ENCODE peak calls at places on chromosomes 1 and 21, in five cellular contexts. Q is globus pallidus; Y is stimulated activated CD4-positive, alpha-beta T cell treated with anti-CD3 and anti-CD28 coated beads, TNF-alpha, amount 100 ng/mL, for 4 hours; I is NCI-H1092 treated with DMSO at 0.1 percent for 48 hours; L is stimulated activated CD8-positive, alpha-beta memory T cell treated with anti-CD3 and anti-CD28 coated beads, Interleukin-12 subunit alpha, Interleukin-12 subunit beta, amount 100 ng/mL, for 4 hours. N is an unnamed sample.
A peak's percentile ranks its signal among the peaks of the same experiment; 100 is the strongest.

GRCh38 chr1:22670352-22670964 is 17.4 kb downstream of the C1QB start:
- DNase-seq in I (no peak), L (no peak), Q (no peak), Y (no peak), N (no peak)

GRCh38 chr21:32807717-32808380 is 36.3 kb upstream of the PAXBP1 start:
- DNase-seq in I (no peak), L (no peak), Q (no peak), Y (no peak), N (peak; percentile 74)

GRCh38 chr1:165828103-165828558 is 717 bp downstream of the UCK2 start:
- DNase-seq in I (peak; percentile 87), Y (peak; percentile 30), Q (peak; percentile 60), L (peak; percentile 39), N (peak; percentile 57)

GRCh38 chr1:42177551-42177981 is 13.0 kb upstream of the GUCA2A start:
- DNase-seq in Q (peak; percentile 79), I (peak; percentile 92), L (no peak), Y (no peak), N (no peak)

GRCh38 chr1:24089743-24090555 is 22.0 kb downstream of the MYOM3 start:
- DNase-seq in Y (no peak), I (no peak), Q (no peak), L (no peak), N (no peak)

GRCh38 chr1:56507925-56508522 is 71.3 kb downstream of the PLPP3 start:
- DNase-seq in Y (no peak), L (no peak), Q (no peak), I (no peak), N (no peak)

GRCh38 chr1:180911640-180912161 is 996 bp upstream of the KIAA1614 start:
- DNase-seq in I (peak; percentile 71), L (no peak), Q (no peak), Y (no peak), N (no peak)

GRCh38 chr1:215111916-215112315 is 29.4 kb downstream of the KCNK2 start:
- DNase-seq in Q (no peak), I (no peak), L (no peak), Y (no peak), N (no peak)

GRCh38 chr21:35940074-35940927 is 120.0 kb downstream of the SETD4 start:
- DNase-seq in Y (no peak), Q (peak; percentile 74), I (peak; percentile 91), L (no peak), N (peak; percentile 91)

GRCh38 chr1:1428174-1428573 is 7.1 kb upstream of the ANKRD65 start:
- DNase-seq in I (no peak), L (no peak), Y (no peak), Q (no peak), N (no peak)

GRCh38 chr1:76075877-76076276 is 1.3 kb downstream of the ST6GALNAC3 start:
- DNase-seq in Y (no peak), I (no peak), Q (no peak), L (no peak), N (no peak)

GRCh38 chr1:152497273-152497672 is 13.3 kb upstream of the LCE5A start:
- DNase-seq in Y (no peak), I (no peak), Q (no peak), L (no peak), N (peak; percentile 4)

GRCh38 chr1:217027403-217028080 is 304.3 kb upstream of the ESRRG start:
- DNase-seq in Y (no peak), I (no peak), L (no peak), Q (no peak), N (no peak)

N was measured in NCI-H524.